ENCODE peak calls at places on chromosomes 11 and 22, in four cellular contexts. E is ovary, Z is breast epithelium, V is dorsolateral prefrontal cortex. F is an unnamed sample.

GRCh38 chr11:19693146-19693545 is 19.5 kb upstream of the NAV2 start:
- DNase-seq in E (no peak), Z (no peak), V (no peak), F (no peak)

GRCh38 chr22:32327596-32328171 is 30.0 kb upstream of the RFPL3 start:
- DNase-seq in E (no peak), Z (no peak), V (no peak), F (no peak)

GRCh38 chr11:128908391-128909246 is 17.5 kb downstream of the KCNJ5 start:
- DNase-seq in E (peak), Z (peak), V (peak), F (peak)

GRCh38 chr22:46502346-46502745 is 35.1 kb downstream of the CELSR1 start:
- DNase-seq in E (no peak), Z (no peak), V (no peak), F (no peak)

GRCh38 chr11:14927146-14927545 is 35.1 kb upstream of the CYP2R1 start:
- DNase-seq in E (no peak), Z (no peak), V (no peak), F (no peak)

GRCh38 chr11:34234086-34234740 is 123.6 kb downstream of the ABTB2 start:
- DNase-seq in E (no peak), Z (peak), V (no peak), F (no peak)

GRCh38 chr11:74320538-74320937 is 9.1 kb upstream of the P4HA3 start:
- DNase-seq in E (no peak), Z (no peak), V (no peak), F (no peak)

GRCh38 chr11:73321342-73322110 is 13.4 kb downstream of the ARHGEF17 start:
- DNase-seq in E (peak), Z (no peak), V (no peak), F (peak)

GRCh38 chr11:118148240-118148639 is 4.4 kb downstream of the SCN4B start:
- DNase-seq in E (no peak), Z (no peak), V (no peak), F (no peak)

GRCh38 chr11:31557991-31558390 is 48.4 kb downstream of the ELP4 start:
- DNase-seq in E (no peak), Z (no peak), V (no peak), F (no peak)

GRCh38 chr22:38398609-38399401 is 56.2 kb downstream of the KCNJ4 start:
- DNase-seq in E (peak), Z (peak), V (peak), F (peak)

GRCh38 chr11:112364962-112365481 is 104.4 kb upstream of the PLET1 start:
- DNase-seq in E (peak), Z (no peak), V (no peak), F (peak)

GRCh38 chr22:39144101-39144815 is 8.2 kb downstream of the CBX7 start:
- DNase-seq in E (no peak), Z (peak), V (peak), F (peak)

GRCh38 chr11:32594272-32594671 is 10.6 kb downstream of the EIF3M start:
- DNase-seq in E (no peak), Z (no peak), V (no peak), F (no peak)

GRCh38 chr11:35281169-35281591 is 138.2 kb downstream of the SLC1A2 start:
- DNase-seq in E (no peak), Z (no peak), V (no peak), F (no peak)

GRCh38 chr11:65251476-65251875 is 10.3 kb upstream of the POLA2 start:
- DNase-seq in E (no peak), Z (no peak), V (no peak), F (no peak)

GRCh38 chr11:11349870-11350325 is 3.2 kb downstream of the CSNK2A3 start:
- DNase-seq in E (peak), Z (no peak), V (no peak), F (no peak)

GRCh38 chr22:38239101-38239761 is 33.6 kb downstream of the TMEM184B start:
- DNase-seq in E (no peak), Z (no peak), V (peak), F (no peak)

GRCh38 chr11:31045335-31045734 is 324.2 kb downstream of the DCDC1 start:
- DNase-seq in E (no peak), Z (no peak), V (no peak), F (no peak)

GRCh38 chr11:47148903-47149535 is 27.7 kb downstream of the ARFGAP2 start:
- DNase-seq in E (no peak), Z (no peak), V (no peak), F (peak)

GRCh38 chr22:27435839-27436581 is 365.5 kb downstream of the MN1 start:
- DNase-seq in E (peak), Z (no peak), V (no peak), F (peak)

GRCh38 chr11:63489879-63490278 is 1.1 kb downstream of the PLAAT5 start:
- DNase-seq in E (no peak), Z (no peak), V (no peak), F (no peak)

GRCh38 chr22:41215409-41215808 is 10.3 kb downstream of the L3MBTL2 start:
- DNase-seq in E (no peak), Z (no peak), V (no peak), F (no peak)

GRCh38 chr11:29336727-29337212 is 680.1 kb downstream of the KCNA4 start:
- DNase-seq in E (no peak), Z (no peak), V (no peak), F (no peak)

GRCh38 chr11:8941341-8942103 is 1.3 kb downstream of the ASCL3 start:
- DNase-seq in E (no peak), Z (no peak), V (no peak), F (no peak)

GRCh38 chr11:95089620-95090542 is at the start of gene ENDOD1:
- DNase-seq in E (peak), Z (peak), V (peak), F (peak)
- TF ChIP-seq CTCF in E (no peak), Z (no peak), V (peak), F (no peak)

GRCh38 chr11:75767228-75767572 is 1.4 kb upstream of the DGAT2 start:
- DNase-seq in E (no peak), Z (no peak), V (no peak), F (peak)

GRCh38 chr11:75766449-75767227 is 1.9 kb upstream of the DGAT2 start:
- DNase-seq in E (no peak), Z (no peak), V (no peak), F (peak)

GRCh38 chr11:75767793-75768111 is 826 bp upstream of the DGAT2 start:
- DNase-seq in E (no peak), Z (no peak), V (no peak), F (no peak)

GRCh38 chr11:75768909-75769771 is 562 bp downstream of the DGAT2 start:
- DNase-seq in E (peak), Z (no peak), V (no peak), F (peak)

GRCh38 chr11:75768112-75768908 is at the start of gene DGAT2:
- DNase-seq in E (peak), Z (peak), V (peak), F (peak)
- TF ChIP-seq CTCF in E (no peak), Z (peak), V (peak), F (no peak)

GRCh38 chr11:1561266-1561665 is 10.8 kb downstream of the DUSP8 start:
- DNase-seq in E (no peak), Z (no peak), V (no peak), F (no peak)

GRCh38 chr11:1560011-1560579 is 12.0 kb downstream of the DUSP8 start:
- DNase-seq in E (no peak), Z (no peak), V (no peak), F (no peak)

GRCh38 chr11:1559103-1559951 is 12.7 kb downstream of the DUSP8 start:
- DNase-seq in E (no peak), Z (peak), V (peak), F (peak)

GRCh38 chr11:1561955-1562354 is 10.1 kb downstream of the DUSP8 start:
- DNase-seq in E (no peak), Z (no peak), V (no peak), F (no peak)

GRCh38 chr11:1560618-1561251 is 11.3 kb downstream of the DUSP8 start:
- DNase-seq in E (no peak), Z (no peak), V (no peak), F (no peak)
- TF ChIP-seq CTCF in E (no peak), Z (no peak), V (no peak), F (no peak)

GRCh38 chr11:899724-900123 is 10.9 kb downstream of the CHID1 start:
- DNase-seq in E (no peak), Z (no peak), V (no peak), F (no peak)

GRCh38 chr11:897226-898159 is 13.1 kb downstream of the CHID1 start:
- DNase-seq in E (no peak), Z (no peak), V (no peak), F (no peak)

GRCh38 chr11:900545-900944 is 10.1 kb downstream of the CHID1 start:
- DNase-seq in E (no peak), Z (no peak), V (no peak), F (no peak)

GRCh38 chr11:898160-898517 is 12.5 kb downstream of the CHID1 start:
- DNase-seq in E (no peak), Z (no peak), V (no peak), F (no peak)

DNA sequence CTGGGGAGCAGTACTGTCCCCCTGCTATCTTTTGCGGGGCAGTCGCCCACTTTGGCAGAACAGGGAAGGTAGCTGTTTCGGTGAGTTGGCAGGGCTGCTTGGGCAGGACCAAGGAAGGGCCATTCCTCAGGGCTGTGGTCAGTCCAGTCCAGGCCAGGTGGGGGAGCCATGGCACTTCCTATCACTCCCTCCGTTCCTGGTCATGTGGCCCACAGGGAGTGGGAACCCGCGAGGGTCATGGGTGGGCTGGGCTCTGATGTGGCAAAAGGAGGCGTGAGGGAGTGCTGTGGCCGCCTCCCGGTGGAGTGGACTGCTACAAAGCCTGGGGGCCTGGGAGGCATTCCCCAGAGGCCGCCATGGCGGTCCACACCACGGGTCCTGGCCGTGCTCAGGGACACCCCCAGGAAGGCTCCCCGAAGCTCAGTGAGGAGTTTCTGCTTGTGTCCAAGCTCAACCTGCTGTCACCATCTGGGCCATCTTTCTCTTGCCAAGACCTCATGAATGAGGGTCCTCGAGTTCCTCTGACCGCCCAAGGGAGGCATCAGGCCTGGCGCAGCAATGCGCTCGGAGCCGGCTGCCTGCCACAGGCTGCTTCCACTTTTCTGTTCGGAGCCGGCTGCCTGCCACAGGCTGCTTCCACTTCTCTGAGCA is 11.9 kb downstream of the CHID1 start:
- DNase-seq in E (no peak), Z (no peak), V (no peak), F (no peak)
- TF ChIP-seq CTCF in E (no peak), Z (no peak), V (no peak), F (no peak)

GRCh38 chr11:119752324-119752723 is 23.3 kb upstream of the NECTIN1 start:
- DNase-seq in E (no peak), Z (no peak), V (no peak), F (no peak)
- TF ChIP-seq CTCF in E (no peak), Z (no peak), V (no peak), F (no peak)

GRCh38 chr11:102014756-102015155 is 32.5 kb upstream of the CFAP300 start:
- DNase-seq in E (no peak), Z (no peak), V (no peak), F (no peak)

GRCh38 chr11:102012946-102013345 is 34.3 kb upstream of the CFAP300 start:
- DNase-seq in E (no peak), Z (no peak), V (no peak), F (no peak)

GRCh38 chr11:102017029-102017428 is 30.2 kb upstream of the CFAP300 start:
- DNase-seq in E (no peak), Z (no peak), V (no peak), F (no peak)
- TF ChIP-seq CTCF in E (no peak), Z (no peak), V (no peak), F (no peak)

GRCh38 chr11:116534270-116534975 is 238.4 kb downstream of the BUD13 start:
- DNase-seq in E (no peak), Z (no peak), V (no peak), F (peak)

GRCh38 chr11:116535120-116535519 is 237.7 kb downstream of the BUD13 start:
- DNase-seq in E (no peak), Z (no peak), V (no peak), F (peak)

GRCh38 chr11:116537121-116537520 is 235.7 kb downstream of the BUD13 start:
- DNase-seq in E (no peak), Z (no peak), V (no peak), F (peak)

GRCh38 chr11:116536416-116536815 is 236.4 kb downstream of the BUD13 start:
- DNase-seq in E (no peak), Z (no peak), V (no peak), F (peak)

GRCh38 chr11:116535954-116536353 is 236.8 kb downstream of the BUD13 start:
- DNase-seq in E (no peak), Z (no peak), V (no peak), F (peak)
- TF ChIP-seq CTCF in E (no peak), Z (no peak), V (no peak), F (no peak)

GRCh38 chr22:25172153-25172552 is 27.5 kb upstream of the CRYBB3 start:
- DNase-seq in E (no peak), Z (no peak), V (no peak), F (no peak)
- TF ChIP-seq CTCF in E (no peak), Z (peak), V (peak), F (peak)

GRCh38 chr22:30733081-30733680 is 38.5 kb downstream of the OSBP2 start:
- DNase-seq in E (no peak), Z (no peak), V (no peak), F (no peak)
- TF ChIP-seq CTCF in E (no peak), Z (no peak), V (no peak), F (no peak)

GRCh38 chr22:19799322-19800190 is 39.0 kb downstream of the TBX1 start:
- DNase-seq in E (no peak), Z (peak), V (no peak), F (peak)

GRCh38 chr22:19802001-19802880 is 41.7 kb downstream of the TBX1 start:
- DNase-seq in E (no peak), Z (no peak), V (no peak), F (no peak)

GRCh38 chr22:19800306-19800705 is 39.7 kb downstream of the TBX1 start:
- DNase-seq in E (no peak), Z (no peak), V (no peak), F (no peak)

GRCh38 chr22:19801340-19802000 is 40.9 kb downstream of the TBX1 start:
- DNase-seq in E (no peak), Z (no peak), V (no peak), F (no peak)

DNA sequence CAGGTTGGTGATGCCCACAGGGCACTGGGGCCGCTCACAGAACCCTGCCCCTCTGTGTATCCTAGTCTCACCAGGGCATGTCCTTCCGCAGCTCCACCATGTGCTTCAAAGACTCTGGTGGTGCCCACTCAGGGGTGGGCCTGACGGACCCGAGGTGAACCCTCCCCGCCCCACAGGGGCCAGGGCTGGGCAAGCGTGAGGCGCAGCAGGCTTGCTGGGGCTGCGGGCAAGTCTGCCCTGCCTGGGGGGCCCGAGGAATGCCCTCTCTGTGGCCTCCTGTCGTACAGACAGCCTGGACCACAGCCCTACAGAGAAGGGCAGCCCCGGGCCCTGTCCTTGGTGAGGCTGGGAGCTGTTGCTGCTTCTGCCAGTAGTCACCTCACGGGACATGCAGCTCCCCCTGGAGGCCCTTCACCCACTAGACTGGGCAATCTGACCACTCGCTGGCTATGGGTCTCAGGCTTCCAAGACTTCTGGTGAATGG is 40.2 kb downstream of the TBX1 start:
- DNase-seq in E (no peak), Z (no peak), V (no peak), F (peak)
- TF ChIP-seq CTCF in E (no peak), Z (peak), V (no peak), F (no peak)

F was measured in sigmoid colon.